ENCODE peak calls at places on chromosomes 13 and 19, in six cellular contexts. Y is tibial artery, G is upper lobe of left lung, D is IMR-90, R is epithelial cell of esophagus, N is suprapubic skin. B is an unnamed sample.

GRCh38 chr19:30225615-30226463 is 146.3 kb upstream of the ZNF536 start:
- DNase-seq in D (no peak), N (no peak), R (no peak), G (no peak), Y (no peak), B (no peak)

GRCh38 chr13:104382941-104383340 is 1316.7 kb upstream of the SLC10A2 start:
- DNase-seq in D (peak), G (no peak), N (no peak), R (peak), Y (no peak), B (no peak)

GRCh38 chr19:48190288-48191284 is 20.1 kb downstream of the ZSWIM9 start:
- DNase-seq in R (peak), Y (no peak), D (peak), G (peak), N (no peak), B (peak)

GRCh38 chr19:283395-283794 is 7.8 kb downstream of the PLPP2 start:
- DNase-seq in D (no peak), N (no peak), G (no peak), R (no peak), Y (no peak), B (no peak)

GRCh38 chr13:40508112-40508511 is 158.3 kb downstream of the FOXO1 start:
- DNase-seq in G (no peak), Y (no peak), N (no peak), D (no peak), R (peak), B (no peak)

GRCh38 chr13:105202384-105202783 is 1333.1 kb downstream of the EFNB2 start:
- DNase-seq in R (peak), D (peak), G (no peak), Y (no peak), N (no peak), B (no peak)

GRCh38 chr19:12611361-12611699 is 610 bp downstream of the ZNF791 start:
- DNase-seq in N (peak), D (peak), R (peak), G (peak), Y (peak), B (no peak)

GRCh38 chr13:93305886-93306285 is 79.3 kb downstream of the GPC6 start:
- DNase-seq in N (no peak), R (no peak), G (no peak), D (peak), Y (no peak), B (no peak)

GRCh38 chr13:21813110-21813509 is 142.2 kb downstream of the FGF9 start:
- DNase-seq in N (no peak), G (no peak), R (no peak), D (no peak), Y (no peak), B (no peak)

GRCh38 chr19:3507371-3508120 is 1.4 kb downstream of the FZR1 start:
- DNase-seq in N (peak), G (no peak), Y (no peak), R (peak), D (no peak), B (no peak)

GRCh38 chr13:65594255-65594654 is 1635.9 kb downstream of the PCDH9 start:
- DNase-seq in Y (no peak), R (no peak), G (no peak), N (no peak), D (peak), B (no peak)

GRCh38 chr13:109436841-109437240 is 349.5 kb downstream of the IRS2 start:
- DNase-seq in R (peak), G (no peak), Y (no peak), D (no peak), N (no peak), B (no peak)

GRCh38 chr13:50589139-50589538 is 254.4 kb downstream of the DLEU7 start:
- DNase-seq in G (no peak), R (peak), D (peak), Y (no peak), N (no peak), B (no peak)

GRCh38 chr13:64127192-64127591 is 2711.5 kb upstream of the PCDH20 start:
- DNase-seq in G (no peak), N (no peak), Y (no peak), D (no peak), R (no peak), B (no peak)

GRCh38 chr13:44437356-44438233 is 64.0 kb downstream of the SERP2 start:
- DNase-seq in G (no peak), R (peak), D (peak), N (no peak), Y (no peak), B (no peak)

GRCh38 chr13:52345631-52346251 is 60.2 kb downstream of the THSD1 start:
- DNase-seq in D (peak), N (no peak), G (no peak), R (peak), Y (no peak), B (no peak)

GRCh38 chr13:51636349-51636890 is 52.2 kb downstream of the WDFY2 start:
- DNase-seq in N (no peak), R (no peak), Y (no peak), G (no peak), D (no peak), B (no peak)

GRCh38 chr13:101529419-101529818 is 76.9 kb downstream of the ITGBL1 start:
- DNase-seq in G (no peak), N (peak), D (peak), R (peak), Y (peak), B (no peak)

GRCh38 chr19:55012294-55012693 is 25.8 kb downstream of the GP6 start:
- DNase-seq in G (no peak), R (no peak), N (no peak), D (no peak), Y (no peak), B (no peak)

GRCh38 chr13:105598551-105598950 is 936.9 kb downstream of the EFNB2 start:
- DNase-seq in G (no peak), N (no peak), Y (no peak), D (peak), R (no peak), B (no peak)

GRCh38 chr19:47022541-47023447 is 3.2 kb downstream of the NPAS1 start:
- DNase-seq in N (no peak), G (no peak), Y (no peak), D (no peak), R (no peak), B (no peak)

GRCh38 chr19:43738780-43739211 is 16.0 kb downstream of the SMG9 start:
- DNase-seq in Y (no peak), N (no peak), D (no peak), R (no peak), G (peak), B (no peak)

GRCh38 chr19:47601180-47601904 is 7.6 kb upstream of the BICRA start:
- DNase-seq in N (no peak), R (peak), D (no peak), G (no peak), Y (no peak), B (no peak)

GRCh38 chr13:109408596-109409382 is 377.6 kb downstream of the IRS2 start:
- DNase-seq in D (no peak), N (no peak), Y (no peak), G (no peak), R (no peak), B (no peak)

GRCh38 chr13:110455941-110456340 is 105.6 kb downstream of the RAB20 start:
- DNase-seq in D (peak), G (peak), N (no peak), Y (peak), R (peak), B (peak)

GRCh38 chr13:41034862-41035261 is 15.7 kb upstream of the ELF1 start:
- DNase-seq in Y (no peak), D (peak), R (no peak), N (no peak), G (no peak), B (no peak)

GRCh38 chr19:54448037-54448773 is 794 bp upstream of the LENG8 start:
- DNase-seq in D (peak), R (peak), Y (peak), N (peak), G (no peak), B (no peak)

GRCh38 chr19:50677636-50678035 is 28.4 kb downstream of the C19orf81 start:
- DNase-seq in G (no peak), Y (no peak), R (no peak), D (no peak), N (no peak), B (no peak)
- H3K4me3 ChIP-seq in G (no peak), Y (no peak), R (no peak), D (no peak), N (no peak), B (no peak)

GRCh38 chr13:39052944-39053343 is 14.7 kb downstream of the NHLRC3 start:
- DNase-seq in D (no peak), Y (no peak), G (no peak), R (no peak), N (no peak), B (no peak)

GRCh38 chr13:39049274-39049673 is 11.0 kb downstream of the NHLRC3 start:
- DNase-seq in N (no peak), D (no peak), R (peak), Y (no peak), G (no peak), B (no peak)

GRCh38 chr13:39054112-39054511 is 15.9 kb downstream of the NHLRC3 start:
- DNase-seq in Y (no peak), D (no peak), R (no peak), G (no peak), N (no peak), B (no peak)

GRCh38 chr13:39048806-39049205 is 10.6 kb downstream of the NHLRC3 start:
- DNase-seq in G (no peak), R (no peak), Y (no peak), D (no peak), N (no peak), B (no peak)

DNA sequence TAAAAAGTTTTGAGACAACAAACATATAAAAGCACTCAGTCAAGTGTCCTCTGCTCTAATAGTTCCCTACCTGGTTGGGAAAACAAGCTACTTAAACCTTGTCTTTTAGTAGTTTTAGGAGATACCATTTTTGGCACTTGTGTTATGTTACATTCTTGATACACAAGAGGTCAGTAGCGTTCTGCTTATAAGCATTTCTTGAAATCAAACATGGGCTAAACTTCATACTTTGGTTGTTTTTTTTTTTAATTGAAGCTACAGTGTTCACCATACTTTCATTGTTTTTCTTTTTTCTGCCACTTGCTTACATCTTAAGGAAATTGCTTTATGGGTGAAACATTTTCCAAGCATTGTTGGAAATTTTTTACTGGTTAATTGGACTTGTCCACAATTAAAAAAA is 12.9 kb downstream of the NHLRC3 start:
- DNase-seq in R (peak), Y (no peak), G (no peak), D (peak), N (no peak), B (no peak)
- TF ChIP-seq CTCF in R (peak), Y (peak), G (peak), D (peak), N (no peak), B (peak)

DNA sequence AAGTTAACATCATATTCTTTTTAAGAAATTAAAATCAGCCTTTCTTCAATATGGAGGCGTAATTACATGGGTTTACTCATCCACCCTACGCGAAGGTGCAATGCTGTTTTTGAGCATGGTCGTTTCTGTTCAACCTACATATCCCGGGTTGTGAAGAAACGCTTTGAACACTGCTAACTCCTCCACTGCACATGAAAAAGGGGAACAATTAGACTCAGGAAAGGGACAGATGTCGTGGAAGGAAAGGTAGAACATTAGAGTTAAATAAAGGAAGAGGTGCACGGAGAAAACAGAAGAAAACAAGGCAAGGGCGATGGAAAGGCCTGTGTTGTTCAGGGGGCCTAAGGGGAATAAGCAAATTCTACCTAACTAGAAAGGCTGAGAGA is 4.1 kb downstream of the ZIC5 start:
- DNase-seq in N (no peak), G (no peak), Y (no peak), D (no peak), R (no peak), B (no peak)
- H3K4me3 ChIP-seq in N (no peak), G (no peak), Y (no peak), D (no peak), R (no peak), B (no peak)

GRCh38 chr19:16404396-16404795 is 67.4 kb downstream of the EPS15L1 start:
- DNase-seq in R (no peak), D (no peak), Y (no peak), N (no peak), G (no peak), B (no peak)

GRCh38 chr19:16400911-16401675 is 70.7 kb downstream of the EPS15L1 start:
- DNase-seq in R (no peak), Y (peak), N (peak), G (no peak), D (peak), B (no peak)

GRCh38 chr19:16405091-16405490 is 66.7 kb downstream of the EPS15L1 start:
- DNase-seq in N (no peak), Y (no peak), R (no peak), D (no peak), G (no peak), B (no peak)

GRCh38 chr19:16402076-16402475 is 69.7 kb downstream of the EPS15L1 start:
- DNase-seq in D (no peak), Y (no peak), R (no peak), N (no peak), G (no peak), B (no peak)

DNA sequence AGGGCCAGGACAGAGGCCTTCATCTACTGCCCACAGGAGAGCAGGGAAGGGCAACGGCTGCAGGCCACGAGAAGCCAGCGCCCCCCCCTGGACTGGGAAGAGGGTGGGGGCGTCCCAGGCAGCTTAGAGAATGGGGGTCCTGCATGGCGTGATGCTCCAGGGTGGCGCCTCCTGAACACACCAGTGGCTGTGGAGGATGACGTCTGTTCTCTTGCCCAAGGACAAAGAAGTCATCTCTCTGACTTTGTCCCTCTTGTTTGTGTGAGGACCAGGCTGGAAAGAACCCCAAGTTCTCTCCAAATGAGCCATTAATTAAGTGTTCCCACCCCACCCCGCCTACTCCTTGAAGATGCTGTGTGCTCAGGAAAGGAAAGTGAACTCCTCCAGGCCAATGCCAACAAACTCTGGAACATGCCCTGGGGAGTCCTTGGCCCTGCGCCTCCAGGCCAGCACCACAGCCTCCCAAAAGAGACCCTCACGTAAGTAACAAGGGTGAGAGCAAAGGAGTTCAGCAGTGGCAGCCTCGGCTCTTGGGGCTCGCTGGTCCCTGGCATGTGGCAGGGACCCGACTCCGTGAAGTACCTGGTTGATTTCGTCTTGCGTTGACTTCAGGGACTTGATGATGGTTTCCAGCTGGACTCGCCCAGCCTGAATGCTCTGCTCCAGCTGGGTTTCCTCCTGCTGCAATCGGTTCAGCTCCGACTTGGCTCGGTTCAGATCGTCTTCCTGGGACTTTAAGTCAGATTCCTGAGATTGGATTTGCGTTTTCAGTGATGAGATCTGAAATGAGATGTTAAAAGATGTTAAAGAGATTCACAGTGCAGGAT is 68.4 kb downstream of the EPS15L1 start:
- DNase-seq in R (no peak), D (no peak), G (no peak), N (no peak), Y (no peak), B (no peak)
- TF ChIP-seq CTCF in R (no peak), D (no peak), G (no peak), N (no peak), Y (no peak), B (no peak)